ENCODE peak calls at places on chromosome 13, in six cellular contexts. One of them, this sample, is unnamed.

GRCh38 chr13:22218784-22219183 is 547.9 kb downstream of the FGF9 start:
- DNase-seq in GM12878: no peak
- DNase-seq in K562: no peak
- DNase-seq in H1: no peak
- DNase-seq in GM12891: no peak
- DNase-seq in HepG2: no peak
- DNase-seq in this sample: no peak

GRCh38 chr13:49602005-49602404 is 16.6 kb upstream of the RCBTB1 start:
- DNase-seq in GM12878: no peak
- DNase-seq in K562: no peak
- DNase-seq in H1: no peak
- DNase-seq in GM12891: no peak
- DNase-seq in HepG2: no peak
- DNase-seq in this sample: no peak

GRCh38 chr13:85525411-85525810 is 273.8 kb downstream of the SLITRK6 start:
- DNase-seq in GM12878: no peak
- DNase-seq in K562: no peak
- DNase-seq in H1: no peak
- DNase-seq in GM12891: no peak
- DNase-seq in HepG2: no peak
- DNase-seq in this sample: no peak

GRCh38 chr13:33676700-33677048 is 141.3 kb upstream of the RFC3 start:
- DNase-seq in GM12878: no peak
- DNase-seq in K562: no peak
- DNase-seq in H1: no peak
- DNase-seq in GM12891: no peak
- DNase-seq in HepG2: peak
- DNase-seq in this sample: no peak

GRCh38 chr13:60111726-60112125 is 52.0 kb downstream of the DIAPH3 start:
- DNase-seq in GM12878: no peak
- DNase-seq in K562: no peak
- DNase-seq in H1: no peak
- DNase-seq in GM12891: no peak
- DNase-seq in HepG2: no peak
- DNase-seq in this sample: no peak

GRCh38 chr13:67776171-67776570 is 546.0 kb upstream of the PCDH9 start:
- DNase-seq in GM12878: no peak
- DNase-seq in K562: no peak
- DNase-seq in H1: no peak
- DNase-seq in GM12891: no peak
- DNase-seq in HepG2: no peak
- DNase-seq in this sample: no peak

GRCh38 chr13:50339291-50339690 is 324.0 kb downstream of the KCNRG start:
- DNase-seq in GM12878: no peak
- DNase-seq in K562: no peak
- DNase-seq in H1: no peak
- DNase-seq in GM12891: no peak
- DNase-seq in HepG2: no peak
- DNase-seq in this sample: no peak

GRCh38 chr13:80342541-80343371 is 1.8 kb upstream of the SPRY2 start:
- DNase-seq in GM12878: no peak
- DNase-seq in K562: peak
- DNase-seq in H1: no peak
- DNase-seq in GM12891: no peak
- DNase-seq in HepG2: peak
- DNase-seq in this sample: no peak

GRCh38 chr13:36875955-36876354 is 44.1 kb downstream of the SMAD9 start:
- DNase-seq in GM12878: no peak
- DNase-seq in K562: no peak
- DNase-seq in H1: no peak
- DNase-seq in GM12891: no peak
- DNase-seq in HepG2: no peak
- DNase-seq in this sample: no peak

GRCh38 chr13:113291997-113292862 is 4.8 kb upstream of the LAMP1 start:
- DNase-seq in GM12878: no peak
- DNase-seq in K562: peak
- DNase-seq in H1: no peak
- DNase-seq in GM12891: no peak
- DNase-seq in HepG2: no peak
- DNase-seq in this sample: no peak

GRCh38 chr13:99200433-99201167 is at the start of gene UBAC2:
- DNase-seq in GM12878: peak
- DNase-seq in K562: peak
- DNase-seq in H1: peak
- DNase-seq in GM12891: peak
- DNase-seq in HepG2: peak
- DNase-seq in this sample: peak
- TF ChIP-seq POLR2A in GM12878: peak
- TF ChIP-seq POLR2A in K562: peak
- TF ChIP-seq POLR2A in H1: peak
- TF ChIP-seq POLR2A in GM12891: peak
- TF ChIP-seq POLR2A in HepG2: peak
- TF ChIP-seq POLR2A in this sample: peak

GRCh38 chr13:43200736-43201135 is 177.3 kb downstream of the DNAJC15 start:
- DNase-seq in GM12878: no peak
- DNase-seq in K562: no peak
- DNase-seq in H1: no peak
- DNase-seq in GM12891: no peak
- DNase-seq in HepG2: no peak
- DNase-seq in this sample: no peak
- TF ChIP-seq TAF1 in GM12878: no peak
- TF ChIP-seq TAF1 in K562: no peak
- TF ChIP-seq TAF1 in H1: no peak
- TF ChIP-seq TAF1 in GM12891: no peak
- TF ChIP-seq TAF1 in HepG2: no peak
- TF ChIP-seq TAF1 in this sample: no peak

DNA sequence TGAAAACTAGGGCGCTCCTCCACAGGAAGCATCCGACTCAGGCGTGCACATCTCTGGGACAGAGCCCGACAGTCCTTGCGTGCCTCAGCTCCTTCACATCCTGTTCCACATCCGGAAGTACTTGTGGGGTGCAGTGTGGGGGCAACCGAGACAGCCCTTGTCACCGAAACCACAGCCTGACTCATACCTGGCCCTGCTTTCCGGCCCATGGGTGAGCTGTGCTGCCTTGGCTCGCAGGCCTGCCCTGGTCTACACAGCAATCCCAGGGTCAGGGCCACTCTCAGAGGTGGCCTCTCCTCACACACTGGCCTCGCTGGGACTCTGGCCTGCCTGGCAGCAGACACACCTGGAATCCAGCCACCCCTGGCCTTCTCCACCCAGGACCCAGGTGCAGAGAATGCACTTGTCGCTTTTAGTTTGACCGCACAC is 100.4 kb downstream of the STK24 start:
- DNase-seq in GM12878: peak
- DNase-seq in K562: peak
- DNase-seq in H1: no peak
- DNase-seq in GM12891: peak
- DNase-seq in HepG2: no peak
- DNase-seq in this sample: peak
- TF ChIP-seq POLR2AphosphoS5 in GM12878: peak
- TF ChIP-seq POLR2AphosphoS5 in K562: no peak
- TF ChIP-seq POLR2AphosphoS5 in H1: no peak
- TF ChIP-seq POLR2AphosphoS5 in GM12891: no peak
- TF ChIP-seq POLR2AphosphoS5 in HepG2: no peak
- TF ChIP-seq POLR2AphosphoS5 in this sample: peak

GRCh38 chr13:29952245-29952644 is 101.8 kb upstream of the UBL3 start:
- DNase-seq in GM12878: no peak
- DNase-seq in K562: no peak
- DNase-seq in H1: no peak
- DNase-seq in GM12891: no peak
- DNase-seq in HepG2: no peak
- DNase-seq in this sample: no peak

GRCh38 chr13:29956771-29957170 is 106.4 kb upstream of the UBL3 start:
- DNase-seq in GM12878: no peak
- DNase-seq in K562: no peak
- DNase-seq in H1: no peak
- DNase-seq in GM12891: no peak
- DNase-seq in HepG2: no peak
- DNase-seq in this sample: no peak

GRCh38 chr13:29955137-29955650 is 104.8 kb upstream of the UBL3 start:
- DNase-seq in GM12878: no peak
- DNase-seq in K562: no peak
- DNase-seq in H1: no peak
- DNase-seq in GM12891: no peak
- DNase-seq in HepG2: no peak
- DNase-seq in this sample: no peak

GRCh38 chr13:29953542-29953941 is 103.1 kb upstream of the UBL3 start:
- DNase-seq in GM12878: no peak
- DNase-seq in K562: no peak
- DNase-seq in H1: no peak
- DNase-seq in GM12891: no peak
- DNase-seq in HepG2: no peak
- DNase-seq in this sample: no peak

DNA sequence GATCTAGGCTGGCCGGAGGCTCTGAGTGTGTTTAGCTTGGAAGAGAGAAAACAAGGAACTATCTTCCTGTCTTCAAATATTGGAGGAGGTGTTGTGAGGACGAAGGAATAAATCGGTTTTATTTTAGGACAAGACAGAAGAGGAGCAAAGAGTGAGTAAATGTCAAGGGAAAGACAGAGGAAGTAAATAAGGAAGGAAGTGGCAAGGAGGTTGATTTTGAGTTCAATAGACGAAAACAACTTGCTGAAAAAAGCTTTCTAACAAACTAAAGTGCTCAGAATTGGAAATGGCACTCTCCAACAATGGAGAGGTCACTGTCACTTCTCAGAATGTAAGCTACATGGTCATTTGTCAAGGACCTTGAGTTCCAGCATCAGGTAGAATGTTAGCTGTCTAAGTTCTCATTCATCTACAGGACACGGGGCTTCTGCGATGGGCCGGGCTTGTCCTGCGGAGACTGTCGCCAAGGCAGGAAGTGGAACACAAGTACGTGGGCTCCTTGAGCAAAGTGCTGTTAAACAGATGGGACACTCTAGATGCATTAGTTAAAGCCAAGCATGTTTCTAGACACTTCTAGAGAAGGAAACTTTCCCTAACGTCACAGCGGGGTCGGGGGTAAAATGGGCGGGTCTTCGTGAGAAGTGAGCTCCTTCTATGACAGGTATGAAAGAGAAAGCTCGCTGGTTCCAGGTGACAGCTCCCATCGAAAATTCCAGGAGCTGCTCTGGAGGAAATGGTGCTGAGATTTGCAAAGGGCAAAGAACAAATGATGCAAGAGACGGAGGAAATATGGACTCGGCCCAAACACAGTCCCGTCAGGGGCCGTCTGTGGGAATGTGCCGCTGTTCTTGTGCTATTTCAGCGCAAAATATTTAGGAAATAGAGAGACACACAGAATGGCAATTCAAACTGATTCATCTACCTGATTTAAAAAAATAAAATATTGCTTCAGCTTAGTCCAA is 103.9 kb upstream of the UBL3 start:
- DNase-seq in GM12878: no peak
- DNase-seq in K562: no peak
- DNase-seq in H1: no peak
- DNase-seq in GM12891: no peak
- DNase-seq in HepG2: no peak
- DNase-seq in this sample: no peak
- TF ChIP-seq POLR2A in GM12878: no peak
- TF ChIP-seq POLR2A in K562: no peak
- TF ChIP-seq POLR2A in H1: no peak
- TF ChIP-seq POLR2A in GM12891: no peak
- TF ChIP-seq POLR2A in HepG2: no peak
- TF ChIP-seq POLR2A in this sample: no peak